ENCODE peak calls at places on chromosomes 4 and X, in seven cellular contexts. One of them, this sample, is unnamed.

GRCh38 chr4:133151301-133151680 is 2.2 kb downstream of the PCDH10 start:
- DNase-seq in caudate nucleus: no peak
- DNase-seq in HCT116: no peak
- DNase-seq in epithelial cell of prostate: no peak
- DNase-seq in A673: peak
- DNase-seq in Peyer's patch: no peak
- DNase-seq in PC-9: no peak
- DNase-seq in this sample: no peak

GRCh38 chr4:2907706-2908293 is 55.4 kb downstream of the NOP14 start:
- DNase-seq in caudate nucleus: no peak
- DNase-seq in Peyer's patch: no peak
- DNase-seq in PC-9: no peak
- DNase-seq in epithelial cell of prostate: no peak
- DNase-seq in HCT116: no peak
- DNase-seq in A673: no peak
- DNase-seq in this sample: no peak

GRCh38 chr4:72896515-72896914 is 173.0 kb downstream of the COX18 start:
- DNase-seq in PC-9: no peak
- DNase-seq in epithelial cell of prostate: no peak
- DNase-seq in A673: no peak
- DNase-seq in HCT116: no peak
- DNase-seq in caudate nucleus: no peak
- DNase-seq in Peyer's patch: no peak
- DNase-seq in this sample: no peak

GRCh38 chr4:104279744-104280143 is 214.9 kb downstream of the CXXC4 start:
- DNase-seq in Peyer's patch: no peak
- DNase-seq in HCT116: no peak
- DNase-seq in epithelial cell of prostate: no peak
- DNase-seq in A673: no peak
- DNase-seq in PC-9: no peak
- DNase-seq in caudate nucleus: no peak
- DNase-seq in this sample: no peak

GRCh38 chr4:134708616-134709015 is 507.0 kb upstream of the PABPC4L start:
- DNase-seq in epithelial cell of prostate: no peak
- DNase-seq in A673: no peak
- DNase-seq in HCT116: no peak
- DNase-seq in PC-9: no peak
- DNase-seq in Peyer's patch: no peak
- DNase-seq in caudate nucleus: no peak
- DNase-seq in this sample: no peak

GRCh38 chrX:85024044-85024443 is 20.4 kb downstream of the APOOL start:
- DNase-seq in Peyer's patch: no peak
- DNase-seq in epithelial cell of prostate: no peak
- DNase-seq in HCT116: no peak
- DNase-seq in PC-9: no peak
- DNase-seq in caudate nucleus: no peak
- DNase-seq in A673: no peak
- DNase-seq in this sample: no peak

GRCh38 chrX:103628386-103629290 is at the start of gene TCEAL1:
- DNase-seq in caudate nucleus: peak
- DNase-seq in PC-9: no peak
- DNase-seq in epithelial cell of prostate: no peak
- DNase-seq in Peyer's patch: peak
- DNase-seq in A673: peak
- DNase-seq in HCT116: no peak
- DNase-seq in this sample: peak

GRCh38 chr4:174464949-174465348 is 57.3 kb downstream of the HPGD start:
- DNase-seq in Peyer's patch: no peak
- DNase-seq in A673: no peak
- DNase-seq in PC-9: no peak
- DNase-seq in caudate nucleus: no peak
- DNase-seq in HCT116: no peak
- DNase-seq in epithelial cell of prostate: no peak
- DNase-seq in this sample: no peak

GRCh38 chr4:182510836-182511235 is 267.6 kb downstream of the TENM3 start:
- DNase-seq in Peyer's patch: no peak
- DNase-seq in caudate nucleus: no peak
- DNase-seq in HCT116: no peak
- DNase-seq in epithelial cell of prostate: no peak
- DNase-seq in A673: no peak
- DNase-seq in PC-9: no peak
- DNase-seq in this sample: no peak

GRCh38 chr4:174604198-174604597 is 81.9 kb upstream of the HPGD start:
- DNase-seq in caudate nucleus: no peak
- DNase-seq in HCT116: no peak
- DNase-seq in A673: peak
- DNase-seq in PC-9: no peak
- DNase-seq in epithelial cell of prostate: peak
- DNase-seq in Peyer's patch: no peak
- DNase-seq in this sample: no peak

GRCh38 chr4:40299126-40299525 is 36.0 kb upstream of the CHRNA9 start:
- DNase-seq in PC-9: no peak
- DNase-seq in A673: no peak
- DNase-seq in Peyer's patch: no peak
- DNase-seq in HCT116: no peak
- DNase-seq in epithelial cell of prostate: no peak
- DNase-seq in caudate nucleus: no peak
- DNase-seq in this sample: no peak

GRCh38 chrX:67564475-67564874 is 20.7 kb downstream of the AR start:
- DNase-seq in PC-9: no peak
- DNase-seq in caudate nucleus: no peak
- DNase-seq in Peyer's patch: no peak
- DNase-seq in A673: no peak
- DNase-seq in HCT116: no peak
- DNase-seq in epithelial cell of prostate: no peak
- DNase-seq in this sample: no peak

GRCh38 chrX:130895299-130895698 is 7.7 kb downstream of the ENOX2 start:
- DNase-seq in PC-9: no peak
- DNase-seq in caudate nucleus: no peak
- DNase-seq in HCT116: no peak
- DNase-seq in epithelial cell of prostate: no peak
- DNase-seq in Peyer's patch: no peak
- DNase-seq in A673: no peak
- DNase-seq in this sample: no peak

GRCh38 chr4:37662861-37663390 is 23.2 kb downstream of the RELL1 start:
- DNase-seq in epithelial cell of prostate: no peak
- DNase-seq in caudate nucleus: no peak
- DNase-seq in A673: no peak
- DNase-seq in Peyer's patch: no peak
- DNase-seq in HCT116: no peak
- DNase-seq in PC-9: no peak
- DNase-seq in this sample: peak

GRCh38 chr4:139243448-139244365 is 36.3 kb downstream of the MGARP start:
- DNase-seq in HCT116: no peak
- DNase-seq in PC-9: peak
- DNase-seq in caudate nucleus: no peak
- DNase-seq in Peyer's patch: no peak
- DNase-seq in A673: no peak
- DNase-seq in epithelial cell of prostate: peak
- DNase-seq in this sample: peak

GRCh38 chr4:128606173-128606572 is 203.3 kb upstream of the JADE1 start:
- DNase-seq in Peyer's patch: no peak
- DNase-seq in HCT116: no peak
- DNase-seq in caudate nucleus: no peak
- DNase-seq in PC-9: no peak
- DNase-seq in A673: no peak
- DNase-seq in epithelial cell of prostate: peak
- DNase-seq in this sample: no peak

GRCh38 chrX:12814434-12814833 is 23.2 kb downstream of the PRPS2 start:
- DNase-seq in PC-9: peak
- DNase-seq in Peyer's patch: no peak
- DNase-seq in caudate nucleus: peak
- DNase-seq in epithelial cell of prostate: no peak
- DNase-seq in HCT116: no peak
- DNase-seq in A673: peak
- DNase-seq in this sample: peak

GRCh38 chr4:3256230-3257124 is 7.5 kb downstream of the MSANTD1 start:
- DNase-seq in PC-9: no peak
- DNase-seq in caudate nucleus: no peak
- DNase-seq in Peyer's patch: no peak
- DNase-seq in HCT116: no peak
- DNase-seq in A673: no peak
- DNase-seq in epithelial cell of prostate: no peak
- DNase-seq in this sample: no peak

GRCh38 chr4:38424171-38424871 is 239.7 kb upstream of the KLF3 start:
- DNase-seq in epithelial cell of prostate: no peak
- DNase-seq in A673: no peak
- DNase-seq in HCT116: no peak
- DNase-seq in Peyer's patch: peak
- DNase-seq in caudate nucleus: no peak
- DNase-seq in PC-9: no peak
- DNase-seq in this sample: no peak

DNA sequence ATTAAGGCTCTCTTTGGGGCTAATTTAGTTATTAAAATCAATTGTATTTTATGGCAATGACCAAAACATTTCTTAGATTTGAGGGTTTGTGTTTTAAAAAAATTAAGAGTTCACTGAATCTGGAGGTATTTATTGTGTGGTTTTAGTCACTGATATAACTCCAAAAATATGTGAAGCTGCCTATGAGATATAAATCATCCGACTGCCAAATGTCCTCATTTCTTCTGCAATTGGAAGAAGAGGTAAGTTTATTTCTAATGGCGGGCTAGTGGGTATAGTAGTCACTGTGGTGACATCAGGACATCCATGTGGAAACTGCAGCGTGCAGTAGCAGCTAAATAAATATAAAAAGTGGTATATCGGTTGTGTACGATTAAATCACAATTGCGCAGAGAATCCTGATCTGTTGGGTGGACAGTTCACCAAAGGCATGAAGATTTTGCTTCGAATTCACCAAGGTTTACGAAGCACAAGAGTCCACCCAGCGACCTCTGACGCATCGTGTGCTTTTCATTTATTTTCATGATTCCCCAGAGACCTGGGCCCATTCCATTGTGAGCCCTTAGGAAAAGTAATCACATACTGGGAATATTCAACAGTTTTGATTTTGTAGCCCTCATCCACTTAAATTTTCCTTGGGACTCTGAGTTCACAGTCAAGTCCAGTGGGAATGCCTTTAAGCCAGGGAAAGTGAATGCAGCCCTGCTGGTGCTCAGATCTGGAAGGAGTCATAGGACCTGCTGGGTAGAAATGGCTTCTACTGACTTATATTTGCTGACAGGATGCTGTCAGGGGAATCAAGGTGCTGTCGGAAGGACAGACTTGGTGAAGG is 205.3 kb downstream of the MID1 start:
- DNase-seq in epithelial cell of prostate: no peak
- DNase-seq in HCT116: no peak
- DNase-seq in Peyer's patch: no peak
- DNase-seq in caudate nucleus: no peak
- DNase-seq in PC-9: no peak
- DNase-seq in A673: no peak
- DNase-seq in this sample: no peak
- H3K27ac ChIP-seq in epithelial cell of prostate: no peak
- H3K27ac ChIP-seq in HCT116: no peak
- H3K27ac ChIP-seq in Peyer's patch: no peak
- H3K27ac ChIP-seq in caudate nucleus: no peak
- H3K27ac ChIP-seq in PC-9: no peak
- H3K27ac ChIP-seq in A673: no peak
- H3K27ac ChIP-seq in this sample: peak

GRCh38 chr4:1901127-1901526 is 29.9 kb downstream of the NSD2 start:
- DNase-seq in caudate nucleus: no peak
- DNase-seq in Peyer's patch: no peak
- DNase-seq in HCT116: no peak
- DNase-seq in epithelial cell of prostate: no peak
- DNase-seq in A673: no peak
- DNase-seq in PC-9: no peak
- DNase-seq in this sample: no peak
- H3K27ac ChIP-seq in caudate nucleus: no peak
- H3K27ac ChIP-seq in Peyer's patch: no peak
- H3K27ac ChIP-seq in HCT116: no peak
- H3K27ac ChIP-seq in epithelial cell of prostate: no peak
- H3K27ac ChIP-seq in A673: no peak
- H3K27ac ChIP-seq in PC-9: no peak
- H3K27ac ChIP-seq in this sample: no peak

DNA sequence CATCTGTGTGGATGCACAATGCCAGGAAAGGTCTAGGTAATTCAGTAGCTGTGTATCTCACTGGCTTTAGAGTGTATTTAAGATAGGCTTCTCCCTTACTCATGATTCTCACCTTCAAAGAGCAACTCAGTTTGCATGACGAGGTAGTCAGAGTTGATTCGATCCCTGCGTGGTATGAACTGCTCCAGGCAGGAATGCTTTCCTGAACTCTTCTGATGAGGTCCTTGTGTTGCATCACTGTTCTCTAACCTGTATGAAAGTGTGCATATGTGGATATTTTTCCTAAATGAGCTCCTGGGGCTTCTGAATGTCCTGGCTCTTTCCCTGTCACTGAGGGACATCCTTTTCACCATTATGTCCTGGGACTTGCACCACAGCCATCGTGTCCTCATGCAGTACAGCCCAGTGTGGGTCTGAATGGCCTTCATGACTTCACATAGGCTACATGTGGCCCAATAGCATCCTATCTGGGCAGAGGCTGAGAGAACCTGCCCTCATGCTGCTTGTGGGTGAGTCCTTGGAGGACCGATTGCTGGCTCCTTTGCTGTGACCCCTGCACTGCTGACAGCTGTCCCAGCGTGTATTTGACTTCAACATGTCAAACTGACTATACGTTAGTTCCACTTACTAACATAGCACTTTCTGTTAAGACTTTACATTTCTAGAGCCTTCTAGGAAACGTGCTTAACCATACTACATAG is 65.3 kb upstream of the WDR1 start:
- DNase-seq in Peyer's patch: no peak
- DNase-seq in caudate nucleus: no peak
- DNase-seq in HCT116: no peak
- DNase-seq in A673: no peak
- DNase-seq in PC-9: no peak
- DNase-seq in epithelial cell of prostate: no peak
- DNase-seq in this sample: no peak
- H3K27ac ChIP-seq in Peyer's patch: no peak
- H3K27ac ChIP-seq in caudate nucleus: no peak
- H3K27ac ChIP-seq in HCT116: no peak
- H3K27ac ChIP-seq in A673: no peak
- H3K27ac ChIP-seq in PC-9: no peak
- H3K27ac ChIP-seq in epithelial cell of prostate: peak
- H3K27ac ChIP-seq in this sample: peak

DNA sequence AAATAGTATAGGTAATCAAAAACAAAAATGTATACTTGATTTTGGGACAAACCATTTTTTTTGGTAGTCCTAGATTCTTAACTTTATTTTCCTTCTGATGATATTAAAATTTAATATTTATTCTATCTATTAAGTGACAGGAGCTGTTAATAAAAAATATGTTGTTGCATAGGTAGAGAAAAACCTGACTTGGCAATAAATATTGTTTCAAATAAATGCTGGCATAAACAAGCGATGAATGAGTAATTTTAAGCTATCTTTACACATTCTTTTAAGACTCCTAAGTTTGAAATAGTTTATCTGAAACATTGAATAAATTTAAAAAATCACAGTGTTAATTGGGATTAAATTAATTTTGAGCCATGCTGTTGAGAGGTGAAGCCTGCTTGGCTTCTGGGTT is 114.6 kb downstream of the GC start:
- DNase-seq in PC-9: no peak
- DNase-seq in epithelial cell of prostate: no peak
- DNase-seq in Peyer's patch: no peak
- DNase-seq in caudate nucleus: no peak
- DNase-seq in HCT116: no peak
- DNase-seq in A673: no peak
- DNase-seq in this sample: no peak
- H3K27ac ChIP-seq in PC-9: no peak
- H3K27ac ChIP-seq in epithelial cell of prostate: no peak
- H3K27ac ChIP-seq in Peyer's patch: no peak
- H3K27ac ChIP-seq in caudate nucleus: no peak
- H3K27ac ChIP-seq in HCT116: no peak
- H3K27ac ChIP-seq in A673: no peak
- H3K27ac ChIP-seq in this sample: no peak

This sample was measured in SJSA1.